ENCODE peak calls at places on chromosomes 5 and 9, in four cellular contexts. O, B, J and K are unnamed samples.

GRCh38 chr5:96259211-96259772 is 173.8 kb downstream of the PCSK1 start:
- DNase-seq in O (no peak), B (no peak), J (peak; percentile 62), K (peak; percentile 68)

GRCh38 chr5:149426931-149427330 is 47.8 kb upstream of the IL17B start:
- DNase-seq in O (no peak), B (no peak), J (no peak), K (peak; percentile 60)

GRCh38 chr5:139880416-139881144 is 85.0 kb downstream of the PSD2 start:
- DNase-seq in O (no peak), B (no peak), J (peak; percentile 5), K (no peak)

GRCh38 chr5:136128416-136128935 is 4.2 kb upstream of the SMAD5 start:
- DNase-seq in O (no peak), B (no peak), J (no peak), K (no peak)

GRCh38 chr5:127960126-127960744 is 123.3 kb upstream of the SLC12A2 start:
- DNase-seq in O (no peak), B (no peak), J (no peak), K (no peak)

GRCh38 chr5:115875447-115875846 is 33.7 kb downstream of the AP3S1 start:
- DNase-seq in O (no peak), B (peak; percentile 55), J (no peak), K (no peak)

GRCh38 chr5:95237324-95237723 is 47.6 kb downstream of the MCTP1 start:
- DNase-seq in O (no peak), B (no peak), J (no peak), K (no peak)

GRCh38 chr5:166074839-166075481 is 2216.5 kb upstream of the WWC1 start:
- DNase-seq in O (no peak), B (peak; percentile 74), J (no peak), K (no peak)

GRCh38 chr9:94919376-94920098 is 193.0 kb downstream of the AOPEP start:
- DNase-seq in O (no peak), B (no peak), J (peak; percentile 53), K (peak; percentile 81)

GRCh38 chr5:172723508-172723907 is 47.5 kb downstream of the DUSP1 start:
- DNase-seq in O (no peak), B (no peak), J (no peak), K (no peak)

GRCh38 chr9:131529597-131530545 is 1.2 kb downstream of the UCK1 start:
- DNase-seq in O (no peak), B (no peak), J (no peak), K (no peak)

GRCh38 chr5:168570490-168571328 is 8.5 kb downstream of the PANK3 start:
- DNase-seq in O (no peak), B (no peak), J (no peak), K (no peak)

GRCh38 chr9:93139365-93140182 is 5.5 kb upstream of the NINJ1 start:
- DNase-seq in O (no peak), B (no peak), J (no peak), K (no peak)

GRCh38 chr9:107712390-107712789 is 222.8 kb upstream of the KLF4 start:
- DNase-seq in O (no peak), B (no peak), J (no peak), K (peak; percentile 88)

GRCh38 chr9:121812159-121812735 is 160.8 kb downstream of the DAB2IP start:
- DNase-seq in O (no peak), B (no peak), J (no peak), K (no peak)

GRCh38 chr5:124231794-124232193 is 514.6 kb downstream of the ZNF608 start:
- DNase-seq in O (no peak), B (no peak), J (no peak), K (no peak)

GRCh38 chr5:126516133-126516532 is 78.9 kb downstream of the ALDH7A1 start:
- DNase-seq in O (no peak), B (no peak), J (peak; percentile 66), K (peak; percentile 50)